ENCODE peak calls at places on chromosomes 6 and 20, in seven cellular contexts. E is testis, G is tibial nerve, A is suprapubic skin, C is right lobe of liver, Q is A549, B is GM12878. W is an unnamed sample.

GRCh38 chr20:44615169-44615791 is 32.9 kb downstream of the PKIG start:
- DNase-seq in B (no peak), G (no peak), E (no peak), C (no peak), Q (no peak), A (no peak), W (no peak)

GRCh38 chr6:67541591-67541990 is 1093.5 kb upstream of the ADGRB3 start:
- DNase-seq in G (no peak), E (no peak), Q (no peak), A (no peak), C (no peak), B (no peak), W (no peak)

GRCh38 chr6:117615981-117616961 is 14.0 kb upstream of the GOPC start:
- DNase-seq in Q (no peak), E (no peak), C (no peak), B (no peak), A (no peak), G (no peak), W (no peak)

GRCh38 chr6:109351231-109352132 is 30.8 kb downstream of the CD164 start:
- DNase-seq in C (no peak), Q (no peak), E (peak; percentile 21), A (no peak), B (no peak), G (peak; percentile 46), W (no peak)

GRCh38 chr20:46985241-46985640 is 90.6 kb downstream of the EYA2 start:
- DNase-seq in G (no peak), B (no peak), A (no peak), C (no peak), Q (peak; percentile 31), E (no peak), W (peak; percentile 31)

GRCh38 chr6:118495639-118496296 is 52.3 kb upstream of the PLN start:
- DNase-seq in A (no peak), G (no peak), Q (no peak), B (no peak), C (no peak), E (no peak), W (no peak)

GRCh38 chr20:57801581-57801980 is 91.8 kb upstream of the PMEPA1 start:
- DNase-seq in Q (no peak), G (no peak), C (no peak), B (no peak), A (no peak), E (no peak), W (no peak)

GRCh38 chr6:34680802-34681515 is 15.6 kb downstream of the ILRUN start:
- DNase-seq in G (no peak), B (no peak), Q (peak; percentile 35), E (no peak), C (no peak), A (no peak), W (no peak)

GRCh38 chr6:124881898-124882579 is 80.2 kb upstream of the RNF217 start:
- DNase-seq in C (no peak), B (no peak), Q (peak; percentile 47), G (no peak), A (no peak), E (no peak), W (no peak)

GRCh38 chr6:5562277-5562676 is 301.0 kb downstream of the FARS2 start:
- DNase-seq in B (no peak), G (no peak), Q (no peak), C (no peak), A (no peak), E (no peak), W (no peak)

GRCh38 chr20:44776977-44777376 is 31.3 kb downstream of the KCNK15 start:
- DNase-seq in Q (peak; percentile 18), C (no peak), B (no peak), A (no peak), E (no peak), G (no peak), W (no peak)

GRCh38 chr6:12288211-12288618 is 1.9 kb upstream of the EDN1 start:
- DNase-seq in C (no peak), E (peak; percentile 78), A (no peak), G (no peak), Q (peak; percentile 75), B (no peak), W (no peak)

GRCh38 chr6:106512958-106513480 is 116.3 kb downstream of the RTN4IP1 start:
- DNase-seq in Q (no peak), B (no peak), C (no peak), E (peak; percentile 23), A (no peak), G (no peak), W (no peak)

GRCh38 chr6:163355471-163355991 is 59.0 kb upstream of the QKI start:
- DNase-seq in G (no peak), C (peak; percentile 65), Q (no peak), E (peak; percentile 49), B (no peak), A (no peak), W (peak; percentile 32)

GRCh38 chr20:3276400-3277015 is 37.5 kb upstream of the SLC4A11 start:
- DNase-seq in E (no peak), C (no peak), A (no peak), B (no peak), G (no peak), Q (peak; percentile 66), W (peak; percentile 24)

GRCh38 chr6:8429821-8430220 is 5.5 kb downstream of the SLC35B3 start:
- DNase-seq in Q (no peak), E (no peak), B (no peak), C (no peak), A (no peak), G (no peak), W (no peak)

GRCh38 chr6:2622683-2623082 is 128.0 kb downstream of the MYLK4 start:
- DNase-seq in A (no peak), C (no peak), Q (no peak), B (no peak), E (no peak), G (no peak), W (peak; percentile 33)

GRCh38 chr20:31488171-31488570 is 13.1 kb downstream of the REM1 start:
- DNase-seq in C (no peak), B (no peak), A (no peak), E (no peak), G (no peak), Q (no peak), W (no peak)

GRCh38 chr6:148446681-148447080 is 104.0 kb downstream of the SASH1 start:
- DNase-seq in G (no peak), E (no peak), B (no peak), C (no peak), A (no peak), Q (no peak), W (no peak)

GRCh38 chr6:157632821-157633220 is 190.2 kb upstream of the SNX9 start:
- DNase-seq in B (no peak), E (peak; percentile 66), C (no peak), Q (no peak), G (no peak), A (no peak), W (no peak)

GRCh38 chr6:24854077-24854670 is 55.5 kb upstream of the ARMH2 start:
- DNase-seq in C (no peak), B (no peak), G (no peak), Q (no peak), E (no peak), A (no peak), W (no peak)

GRCh38 chr6:39430968-39431523 is 108.5 kb upstream of the KCNK16 start:
- DNase-seq in A (peak; percentile 83), E (peak; percentile 33), G (no peak), C (no peak), B (no peak), Q (no peak), W (peak; percentile 84)

DNA sequence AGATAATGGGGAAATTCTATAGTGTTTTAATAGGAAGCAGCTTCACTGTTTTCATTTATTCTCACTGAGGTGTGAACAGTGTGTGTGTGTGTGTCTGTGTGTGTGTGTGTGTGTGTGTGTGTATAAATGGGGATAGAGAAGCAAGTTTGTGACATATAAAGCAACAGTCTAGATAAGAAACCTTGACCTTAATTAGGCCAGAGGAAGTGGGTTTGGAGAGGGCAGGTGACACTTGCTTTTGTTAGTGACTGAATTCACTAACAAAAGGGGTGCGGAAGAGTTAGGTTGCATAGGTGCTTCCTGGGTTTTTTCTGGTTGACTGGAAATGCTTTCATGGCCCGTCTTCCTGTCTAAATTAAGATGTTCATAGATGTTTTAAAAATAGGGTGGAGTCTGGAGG is 515.7 kb upstream of the FLRT3 start:
- DNase-seq in A (no peak), Q (no peak), B (peak; percentile 71), G (no peak), E (no peak), C (no peak), W (no peak)
- TF ChIP-seq POLR2A in A (no peak), Q (no peak), B (no peak), G (no peak), E (no peak), C (no peak), W (no peak)

DNA sequence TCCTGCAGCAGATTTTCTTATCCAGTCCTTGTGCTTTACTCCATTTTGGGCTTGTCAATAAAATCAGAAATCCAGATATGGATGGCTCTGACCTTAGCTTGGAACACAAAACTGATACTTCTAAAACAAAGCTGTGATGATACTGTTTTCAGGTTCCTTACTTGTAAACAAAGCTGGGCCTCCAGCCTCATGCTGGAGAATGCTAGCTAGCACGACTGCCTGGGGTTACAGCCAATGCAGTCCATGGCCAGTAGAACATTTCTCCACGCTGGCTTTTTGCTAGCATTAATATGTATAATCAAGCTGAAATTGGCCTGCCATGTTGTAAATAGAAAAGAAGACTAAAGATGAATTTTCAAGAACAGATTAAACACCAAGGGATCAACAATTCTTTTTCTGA is 63.9 kb downstream of the MTHFD1L start:
- DNase-seq in E (peak; percentile 47), G (no peak), B (no peak), Q (no peak), A (no peak), C (no peak), W (no peak)
- H3K4me1 ChIP-seq in E (peaks cover 14% of the 10 kb centered on the region), G (no peaks in the 10 kb centered on the region), B (no peaks in the 10 kb centered on the region), Q (peaks cover 68% of the 10 kb centered on the region), A (peaks cover 13% of the 10 kb centered on the region), C (no peaks in the 10 kb centered on the region), W (peaks cover 5% of the 10 kb centered on the region)

DNA sequence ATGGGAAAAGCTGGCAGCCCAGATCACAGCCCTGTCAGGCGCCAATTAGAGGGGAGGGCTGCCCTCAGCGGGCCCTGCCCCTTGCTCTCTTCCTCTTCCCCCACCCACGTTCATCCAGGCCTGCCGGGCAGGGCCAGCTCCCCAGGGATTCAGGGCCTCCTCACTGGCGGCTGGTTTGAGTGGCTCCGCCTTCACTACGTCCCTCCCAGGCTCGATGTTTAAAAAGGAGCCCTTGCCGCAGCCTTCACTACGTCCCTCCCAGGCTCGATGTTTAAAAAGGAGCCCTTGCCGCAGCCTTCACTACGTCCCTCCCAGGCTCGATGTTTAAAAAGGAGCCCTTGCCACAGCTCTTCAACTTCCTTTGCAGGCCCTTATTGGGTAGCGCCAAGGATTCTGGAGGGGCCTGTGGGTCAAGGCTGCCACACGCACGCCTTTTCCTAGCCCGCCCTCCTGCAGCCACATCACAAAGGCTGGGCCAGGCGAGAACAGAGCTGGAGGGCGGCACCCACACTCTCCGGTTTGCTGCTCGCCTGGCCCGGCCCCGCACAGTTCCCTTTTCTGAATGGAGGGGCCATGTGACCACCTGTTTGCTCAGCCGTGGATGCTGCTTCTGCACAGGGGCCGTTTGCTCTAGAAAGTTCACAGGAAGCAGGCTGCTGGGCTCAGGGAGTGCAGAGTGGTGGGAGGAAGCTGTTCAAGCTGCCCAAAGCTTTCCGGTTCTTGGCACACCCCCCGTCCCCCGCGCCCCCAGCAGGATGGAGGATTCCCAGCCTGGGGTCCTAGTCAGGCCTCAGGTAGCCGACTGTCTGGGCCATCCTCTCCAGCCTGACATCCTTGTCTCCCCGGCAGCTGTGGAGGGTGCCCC is 1.6 kb downstream of the SLC17A9 start:
- DNase-seq in C (peak; percentile 84), G (peak; percentile 65), B (peak; percentile 75), E (peak; percentile 85), Q (no peak), A (no peak), W (peak; percentile 91)
- TF ChIP-seq POLR2A in C (peak; percentile 60), G (no peak), B (peak; percentile 57), E (no peak), Q (no peak), A (no peak), W (no peak)

GRCh38 chr6:4157506-4157905 is 22.1 kb upstream of the ECI2 start:
- DNase-seq in G (no peak), B (no peak), C (no peak), A (no peak), E (no peak), Q (no peak), W (no peak)
- H3K4me1 ChIP-seq in G (no peaks in the 10 kb centered on the region), B (no peaks in the 10 kb centered on the region), C (no peaks in the 10 kb centered on the region), A (peaks cover 4% of the 10 kb centered on the region), E (no peaks in the 10 kb centered on the region), Q (peaks cover 5% of the 10 kb centered on the region), W (no peaks in the 10 kb centered on the region)